ENCODE peak calls at places on chromosomes 6 and 20, in four cellular contexts. One of them, this sample, is unnamed.

GRCh38 chr6:83051386-83052172 is 14.1 kb downstream of the UBE3D start:
- DNase-seq in heart right ventricle: no peak
- DNase-seq in HT1080: no peak
- DNase-seq in mucosa of gallbladder: no peak
- DNase-seq in this sample: no peak

GRCh38 chr6:73107016-73107415 is 118.3 kb downstream of the KHDC1L start:
- DNase-seq in heart right ventricle: no peak
- DNase-seq in HT1080: no peak
- DNase-seq in mucosa of gallbladder: no peak
- DNase-seq in this sample: no peak

GRCh38 chr6:52993461-52993860 is 1.6 kb downstream of the GSTA4 start:
- DNase-seq in heart right ventricle: no peak
- DNase-seq in HT1080: no peak
- DNase-seq in mucosa of gallbladder: no peak
- DNase-seq in this sample: no peak

GRCh38 chr6:20814494-20814893 is 280.2 kb downstream of the CDKAL1 start:
- DNase-seq in heart right ventricle: no peak
- DNase-seq in HT1080: no peak
- DNase-seq in mucosa of gallbladder: no peak
- DNase-seq in this sample: no peak

GRCh38 chr6:69915346-69915745 is 49.0 kb downstream of the COL19A1 start:
- DNase-seq in heart right ventricle: no peak
- DNase-seq in HT1080: no peak
- DNase-seq in mucosa of gallbladder: no peak
- DNase-seq in this sample: no peak

GRCh38 chr6:14880052-14880451 is 365.8 kb upstream of the JARID2 start:
- DNase-seq in heart right ventricle: no peak
- DNase-seq in HT1080: no peak
- DNase-seq in mucosa of gallbladder: no peak
- DNase-seq in this sample: no peak

GRCh38 chr20:61991476-61991875 is 74.2 kb downstream of the TAF4 start:
- DNase-seq in heart right ventricle: no peak
- DNase-seq in HT1080: no peak
- DNase-seq in mucosa of gallbladder: no peak
- DNase-seq in this sample: no peak

GRCh38 chr20:16701296-16701695 is 28.5 kb upstream of the SNRPB2 start:
- DNase-seq in heart right ventricle: no peak
- DNase-seq in HT1080: peak; percentile 26
- DNase-seq in mucosa of gallbladder: no peak
- DNase-seq in this sample: no peak

GRCh38 chr6:122726649-122727048 is 52.9 kb upstream of the FABP7 start:
- DNase-seq in heart right ventricle: no peak
- DNase-seq in HT1080: peak; percentile 39
- DNase-seq in mucosa of gallbladder: no peak
- DNase-seq in this sample: no peak

GRCh38 chr6:71965404-71965803 is 79.1 kb downstream of the RIMS1 start:
- DNase-seq in heart right ventricle: no peak
- DNase-seq in HT1080: no peak
- DNase-seq in mucosa of gallbladder: no peak
- DNase-seq in this sample: no peak

GRCh38 chr6:125421853-125422252 is 120.1 kb upstream of the HDDC2 start:
- DNase-seq in heart right ventricle: peak; percentile 16
- DNase-seq in HT1080: peak; percentile 67
- DNase-seq in mucosa of gallbladder: no peak
- DNase-seq in this sample: no peak

GRCh38 chr6:1604991-1605821 is 4.5 kb upstream of the FOXC1 start:
- DNase-seq in heart right ventricle: no peak
- DNase-seq in HT1080: no peak
- DNase-seq in mucosa of gallbladder: no peak
- DNase-seq in this sample: no peak

GRCh38 chr6:36605560-36606391 is 11.6 kb downstream of the SRSF3 start:
- DNase-seq in heart right ventricle: no peak
- DNase-seq in HT1080: no peak
- DNase-seq in mucosa of gallbladder: no peak
- DNase-seq in this sample: no peak

This sample was measured in NK-92 treated with Interleukin-12 subunit alpha and Interleukin-12 subunit beta, amount 100 ng/mL, for 24 hours.